ENCODE peak calls at places on chromosomes 1 and 21, in six cellular contexts. Q, M, C, T, K and N are unnamed samples.

GRCh38 chr1:30171956-30172694 is 551.3 kb downstream of the MATN1 start:
- DNase-seq in M (no peak), Q (no peak), C (no peak), K (no peak), T (no peak), N (no peak)

GRCh38 chr1:175095069-175095468 is 27.4 kb downstream of the TNN start:
- DNase-seq in M (no peak), K (no peak), C (no peak), Q (no peak), T (no peak), N (no peak)

GRCh38 chr1:107545056-107545597 is 404.3 kb downstream of the NTNG1 start:
- DNase-seq in K (no peak), C (no peak), M (no peak), T (no peak), Q (no peak), N (no peak)

GRCh38 chr1:221254813-221255212 is 375.6 kb downstream of the HLX start:
- DNase-seq in Q (no peak), T (no peak), M (no peak), C (no peak), K (no peak), N (no peak)

GRCh38 chr21:36854391-36854790 is 112.1 kb downstream of the HLCS start:
- DNase-seq in K (no peak), Q (peak), M (peak), T (no peak), C (no peak), N (no peak)

GRCh38 chr21:28215214-28215954 is 777.3 kb downstream of the LTN1 start:
- DNase-seq in T (no peak), K (no peak), C (no peak), M (peak), Q (peak), N (no peak)

GRCh38 chr1:19643113-19643512 is 998 bp upstream of the NBL1 start:
- DNase-seq in C (no peak), K (no peak), M (no peak), T (no peak), Q (no peak), N (no peak)

GRCh38 chr1:234214129-234214910 is 158.9 kb upstream of the COA6 start:
- DNase-seq in T (no peak), C (no peak), K (no peak), Q (peak), M (no peak), N (no peak)

GRCh38 chr1:89827902-89828301 is 7.1 kb downstream of the LRRC8D start:
- DNase-seq in M (no peak), Q (no peak), T (no peak), C (no peak), K (no peak), N (no peak)

GRCh38 chr1:31701137-31701736 is 2.6 kb downstream of the COL16A1 start:
- DNase-seq in Q (peak), C (peak), T (peak), M (peak), K (peak), N (no peak)

GRCh38 chr1:112716133-112716720 is 1.1 kb upstream of the PPM1J start:
- DNase-seq in C (peak), Q (peak), T (peak), K (peak), M (peak), N (no peak)

GRCh38 chr1:86833461-86834215 is 80.3 kb downstream of the SELENOF start:
- DNase-seq in M (peak), Q (peak), C (peak), K (peak), T (peak), N (no peak)

GRCh38 chr1:68269637-68270430 is 37.5 kb upstream of the WLS start:
- DNase-seq in K (no peak), C (no peak), Q (no peak), M (no peak), T (no peak), N (no peak)

GRCh38 chr1:14780271-14780670 is 181.8 kb downstream of the KAZN start:
- DNase-seq in T (no peak), M (peak), C (no peak), Q (no peak), K (no peak), N (no peak)

GRCh38 chr1:46580140-46580903 is 23.7 kb downstream of the MKNK1 start:
- DNase-seq in K (no peak), M (no peak), Q (no peak), C (no peak), T (no peak), N (no peak)

GRCh38 chr1:223233019-223233409 is 90.0 kb upstream of the TLR5 start:
- DNase-seq in K (peak), T (no peak), Q (no peak), M (no peak), C (no peak), N (no peak)

GRCh38 chr1:57131257-57131656 is 165.4 kb upstream of the C8B start:
- DNase-seq in C (no peak), K (no peak), T (no peak), M (no peak), Q (no peak), N (no peak)

GRCh38 chr21:33101300-33102005 is 31.5 kb downstream of the OLIG1 start:
- DNase-seq in Q (no peak), T (no peak), K (no peak), C (no peak), M (no peak), N (no peak)

GRCh38 chr1:243974451-243975292 is 76.4 kb upstream of the ZBTB18 start:
- DNase-seq in M (peak), Q (no peak), T (no peak), C (no peak), K (no peak), N (no peak)

GRCh38 chr1:9198538-9199361 is 35.8 kb upstream of the H6PD start:
- DNase-seq in M (peak), Q (peak), T (no peak), K (no peak), C (no peak), N (peak)

GRCh38 chr1:67404212-67404620 is 26.0 kb downstream of the SERBP1 start:
- DNase-seq in Q (no peak), T (no peak), K (no peak), C (no peak), M (no peak), N (no peak)

GRCh38 chr1:93630168-93630567 is 51.5 kb downstream of the BCAR3 start:
- DNase-seq in M (no peak), K (no peak), T (no peak), C (no peak), Q (no peak), N (no peak)

GRCh38 chr1:93629101-93630059 is 52.3 kb downstream of the BCAR3 start:
- DNase-seq in M (peak), K (no peak), Q (no peak), C (peak), T (peak), N (no peak)

GRCh38 chr1:93633313-93633712 is 48.3 kb downstream of the BCAR3 start:
- DNase-seq in Q (no peak), K (no peak), T (no peak), C (no peak), M (no peak), N (no peak)

GRCh38 chr1:93628682-93629081 is 53.0 kb downstream of the BCAR3 start:
- DNase-seq in Q (no peak), M (no peak), K (no peak), T (no peak), C (no peak), N (no peak)

GRCh38 chr1:93631626-93632365 is 49.8 kb downstream of the BCAR3 start:
- DNase-seq in K (no peak), Q (no peak), C (peak), M (peak), T (no peak), N (no peak)
- TF ChIP-seq CTCF in K (no peak), Q (peak), C (peak), M (no peak), T (peak), N (peak)

GRCh38 chr1:25247024-25247828 is at the start of gene RSRP1:
- DNase-seq in Q (peak), K (peak), T (peak), C (peak), M (peak), N (peak)

GRCh38 chr1:25245809-25246599 is 1.2 kb downstream of the RSRP1 start:
- DNase-seq in K (no peak), Q (no peak), M (peak), T (no peak), C (no peak), N (no peak)

GRCh38 chr1:25246600-25247023 is 642 bp downstream of the RSRP1 start:
- DNase-seq in M (no peak), K (no peak), T (no peak), Q (no peak), C (no peak), N (no peak)

GRCh38 chr1:25245393-25245792 is 1.9 kb downstream of the RSRP1 start:
- DNase-seq in T (no peak), Q (no peak), C (no peak), M (no peak), K (no peak), N (no peak)

GRCh38 chr1:25247829-25248754 is 838 bp upstream of the RSRP1 start:
- DNase-seq in K (no peak), Q (no peak), M (no peak), C (no peak), T (no peak), N (no peak)
- TF ChIP-seq CTCF in K (no peak), Q (no peak), M (no peak), C (peak), T (no peak), N (peak)

DNA sequence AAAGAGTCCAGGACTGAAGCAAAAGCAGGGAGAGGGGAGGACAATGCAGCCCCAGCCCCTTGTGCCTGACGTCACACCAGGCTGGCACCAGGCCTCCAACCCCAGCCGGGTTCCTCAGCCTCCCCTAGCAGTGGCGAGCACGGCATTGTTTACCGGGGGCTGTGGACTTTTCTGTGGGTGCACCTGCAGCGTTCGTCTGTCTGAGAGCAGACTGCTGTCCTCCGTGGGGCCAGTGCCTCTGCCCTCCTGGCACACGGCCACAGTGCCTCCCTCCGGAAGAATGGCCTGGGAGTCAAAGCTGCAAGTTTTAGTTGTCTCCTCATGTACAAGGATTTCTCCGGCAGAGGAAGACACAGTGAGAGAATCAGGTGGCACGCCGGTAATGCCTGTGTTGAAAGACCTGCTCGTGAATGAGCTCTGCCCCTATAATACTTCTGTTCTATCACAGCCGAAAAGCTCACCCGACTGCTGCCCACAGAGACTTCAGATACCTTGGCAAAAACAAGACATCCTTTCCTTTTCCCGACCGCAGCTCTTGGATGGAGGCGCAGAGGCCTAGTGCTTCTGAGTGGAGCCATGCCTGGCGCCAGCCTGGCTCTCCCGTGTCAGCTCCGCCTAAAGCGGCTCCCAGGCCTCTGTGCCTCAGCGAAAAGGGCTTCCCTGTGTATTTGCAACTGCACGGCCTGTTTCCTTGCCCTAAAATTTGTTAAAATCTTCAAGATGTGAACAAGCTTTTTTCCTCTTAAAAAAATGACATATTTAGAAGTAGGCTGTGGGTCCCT is 71.4 kb downstream of the AGPAT3 start:
- DNase-seq in T (no peak), M (no peak), K (no peak), C (no peak), Q (no peak), N (no peak)
- TF ChIP-seq CTCF in T (no peak), M (no peak), K (no peak), C (no peak), Q (no peak), N (no peak)

GRCh38 chr1:34070201-34070836 is 94.7 kb downstream of the CSMD2 start:
- DNase-seq in Q (no peak), T (no peak), M (no peak), C (no peak), K (no peak), N (no peak)

GRCh38 chr1:34066921-34067603 is 98.0 kb downstream of the CSMD2 start:
- DNase-seq in T (no peak), M (peak), C (no peak), K (no peak), Q (no peak), N (no peak)
- TF ChIP-seq CTCF in T (no peak), M (no peak), C (no peak), K (no peak), Q (no peak), N (no peak)

DNA sequence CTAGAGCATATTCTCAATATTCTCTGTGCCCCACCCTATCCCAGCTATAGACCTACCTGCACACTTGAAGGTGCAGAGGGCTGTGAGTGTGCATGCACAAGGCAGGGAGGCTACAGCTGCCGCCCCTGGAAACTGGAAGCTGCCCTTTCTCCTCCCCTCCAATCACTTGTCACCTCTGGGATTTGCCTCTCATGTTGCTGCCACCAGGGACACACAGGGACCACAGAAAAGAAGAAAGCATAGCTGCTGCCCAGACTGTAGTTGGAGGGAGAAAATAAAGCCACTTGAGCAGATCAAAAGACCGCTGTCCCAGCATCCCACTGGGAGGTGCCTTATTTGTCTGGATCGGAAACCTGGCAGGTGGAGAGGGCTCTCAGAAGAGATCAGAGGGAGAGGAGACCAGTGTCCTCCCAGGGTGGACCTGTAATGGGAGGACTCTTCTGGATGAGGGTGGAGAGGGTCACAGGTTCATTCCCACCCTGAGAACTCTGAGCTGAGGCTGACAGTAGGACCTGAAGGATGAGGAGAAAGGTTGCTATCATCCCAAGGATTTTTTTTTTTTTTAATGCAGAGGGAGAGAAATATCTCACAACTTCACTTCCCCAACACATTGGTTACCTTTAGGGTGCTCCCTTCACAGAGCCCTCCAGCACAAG is 7.6 kb upstream of the INPP5B start:
- DNase-seq in C (no peak), T (no peak), K (no peak), Q (no peak), M (no peak), N (peak)
- TF ChIP-seq CTCF in C (no peak), T (no peak), K (no peak), Q (no peak), M (no peak), N (no peak)

GRCh38 chr1:59674605-59675004 is 140.1 kb upstream of the HOOK1 start:
- DNase-seq in T (no peak), C (no peak), M (peak), Q (no peak), K (no peak), N (no peak)
- TF ChIP-seq CTCF in T (no peak), C (no peak), M (no peak), Q (no peak), K (no peak), N (no peak)

DNA sequence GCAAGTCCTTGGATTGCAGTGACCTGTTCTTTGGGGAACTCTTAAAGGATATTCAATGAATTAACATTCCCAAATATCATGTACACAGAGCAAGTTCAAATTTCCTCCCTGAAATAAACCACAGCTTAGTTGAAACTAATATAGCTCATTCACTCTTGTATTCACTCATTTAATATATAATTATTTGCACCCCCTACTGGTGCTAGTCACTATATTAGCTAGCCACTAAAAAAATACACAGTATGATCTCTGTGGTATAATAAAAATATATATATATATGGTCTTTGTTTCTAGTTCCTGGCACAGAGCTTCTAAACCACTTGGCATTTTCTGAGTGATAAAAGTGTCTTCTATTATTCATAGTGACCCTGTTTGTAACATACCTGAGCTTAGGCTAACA is 177.3 kb upstream of the LYPLAL1 start:
- DNase-seq in K (no peak), M (no peak), Q (no peak), T (no peak), C (no peak), N (no peak)
- TF ChIP-seq CTCF in K (no peak), M (no peak), Q (peak), T (no peak), C (no peak), N (peak)

GRCh38 chr1:214187933-214188332 is 93.0 kb upstream of the SMYD2 start:
- DNase-seq in C (no peak), K (no peak), T (no peak), Q (no peak), M (no peak), N (no peak)

GRCh38 chr1:214187152-214187900 is 93.6 kb upstream of the SMYD2 start:
- DNase-seq in M (no peak), T (no peak), C (no peak), Q (no peak), K (no peak), N (no peak)

GRCh38 chr1:214188835-214189234 is 92.1 kb upstream of the SMYD2 start:
- DNase-seq in C (no peak), M (no peak), T (no peak), K (no peak), Q (no peak), N (no peak)

GRCh38 chr1:214184992-214185391 is 96.0 kb upstream of the SMYD2 start:
- DNase-seq in Q (no peak), T (no peak), C (no peak), M (no peak), K (no peak), N (no peak)

GRCh38 chr1:214186118-214186517 is 94.8 kb upstream of the SMYD2 start:
- DNase-seq in C (no peak), Q (no peak), K (no peak), M (no peak), T (no peak), N (no peak)
- TF ChIP-seq CTCF in C (no peak), Q (no peak), K (no peak), M (no peak), T (no peak), N (no peak)

GRCh38 chr1:38528600-38528999 is 331.0 kb downstream of the RRAGC start:
- DNase-seq in Q (no peak), C (no peak), K (no peak), M (no peak), T (no peak), N (no peak)
- TF ChIP-seq CTCF in Q (no peak), C (no peak), K (no peak), M (no peak), T (no peak), N (peak)

GRCh38 chr1:201511925-201512539 is 5.1 kb upstream of the CSRP1 start:
- DNase-seq in M (no peak), Q (peak), T (peak), C (no peak), K (no peak), N (no peak)
- TF ChIP-seq CTCF in M (no peak), Q (no peak), T (no peak), C (no peak), K (no peak), N (no peak)